ENCODE peak calls at places on chromosomes 6 and 20, in nine cellular contexts. E is upper lobe of right lung; D is effector memory CD4-positive, alpha-beta T cell; P is left lung; Q is esophagus squamous epithelium; I is hepatocyte; W is PC-3; L is iPS DF 6.9; A is ascending aorta. Z is an unnamed sample. For H3K36me3, the result is how much of the 10 kb centered on the place peaks cover.

GRCh38 chr6:47238456-47238995 is 71.2 kb downstream of the TNFRSF21 start:
- DNase-seq in E (no peak), D (no peak), P (no peak), Q (no peak), I (peak), W (no peak), L (no peak), A (no peak), Z (no peak)

GRCh38 chr6:158544428-158544827 is 15.5 kb upstream of the TMEM181 start:
- DNase-seq in E (peak), D (no peak), P (peak), Q (no peak), I (no peak), W (no peak), L (no peak), A (peak), Z (no peak)

GRCh38 chr20:41726727-41727126 is 108.5 kb upstream of the CHD6 start:
- DNase-seq in E (no peak), D (no peak), P (no peak), Q (no peak), I (no peak), W (no peak), L (no peak), A (no peak), Z (no peak)

GRCh38 chr6:1945235-1945832 is 300.1 kb downstream of the GMDS start:
- DNase-seq in E (no peak), D (no peak), P (no peak), Q (no peak), I (no peak), W (no peak), L (no peak), A (no peak), Z (no peak)

GRCh38 chr20:8305449-8305978 is 173.4 kb downstream of the PLCB1 start:
- DNase-seq in E (peak), D (peak), P (peak), Q (no peak), I (peak), W (peak), L (peak), A (peak), Z (no peak)

GRCh38 chr20:36017034-36017951 is 48.9 kb downstream of the CNBD2 start:
- DNase-seq in E (peak), D (no peak), P (no peak), Q (no peak), I (peak), W (peak), L (no peak), A (peak), Z (no peak)

GRCh38 chr6:168345896-168346754 is 26.5 kb upstream of the DACT2 start:
- DNase-seq in E (no peak), D (no peak), P (peak), Q (no peak), I (no peak), W (no peak), L (no peak), A (no peak), Z (no peak)

GRCh38 chr20:31446084-31446819 is 5.8 kb downstream of the DEFB123 start:
- DNase-seq in E (no peak), D (no peak), P (no peak), Q (no peak), I (no peak), W (no peak), L (no peak), A (no peak), Z (no peak)

GRCh38 chr6:136923116-136923953 is 1.2 kb downstream of the SLC35D3 start:
- DNase-seq in E (no peak), D (no peak), P (no peak), Q (no peak), I (peak), W (no peak), L (no peak), A (no peak), Z (no peak)

GRCh38 chr6:16294371-16294770 is 56.0 kb downstream of the GMPR start:
- DNase-seq in E (no peak), D (no peak), P (no peak), Q (no peak), I (no peak), W (no peak), L (no peak), A (peak), Z (no peak)

GRCh38 chr6:110944681-110945151 is 13.8 kb upstream of the GTF3C6 start:
- DNase-seq in E (no peak), D (no peak), P (no peak), Q (no peak), I (no peak), W (peak), L (no peak), A (no peak), Z (no peak)

GRCh38 chr6:23754197-23754596 is 371.8 kb upstream of the NRSN1 start:
- DNase-seq in E (no peak), D (no peak), P (no peak), Q (no peak), I (no peak), W (peak), L (no peak), A (no peak), Z (no peak)

GRCh38 chr6:101224751-101225150 is 168.8 kb upstream of the GRIK2 start:
- DNase-seq in E (no peak), D (no peak), P (no peak), Q (no peak), I (no peak), W (no peak), L (no peak), A (no peak), Z (no peak)

GRCh38 chr6:142633317-142633716 is 311.7 kb downstream of the HIVEP2 start:
- DNase-seq in E (no peak), D (no peak), P (no peak), Q (no peak), I (no peak), W (no peak), L (no peak), A (no peak), Z (no peak)

GRCh38 chr6:2733736-2734480 is 16.8 kb downstream of the MYLK4 start:
- DNase-seq in E (no peak), D (no peak), P (no peak), Q (no peak), I (no peak), W (no peak), L (no peak), A (no peak), Z (no peak)

GRCh38 chr6:103017878-103018277 is 1624.4 kb downstream of the GRIK2 start:
- DNase-seq in E (no peak), D (no peak), P (peak), Q (no peak), I (no peak), W (no peak), L (no peak), A (no peak), Z (no peak)

GRCh38 chr6:96702626-96703025 is 134.7 kb downstream of the GPR63 start:
- DNase-seq in E (no peak), D (no peak), P (no peak), Q (no peak), I (no peak), W (no peak), L (no peak), A (no peak), Z (no peak)

GRCh38 chr6:43763133-43763797 is 6.7 kb upstream of the VEGFA start:
- DNase-seq in E (peak), D (no peak), P (no peak), Q (no peak), I (no peak), W (no peak), L (no peak), A (no peak), Z (no peak)

GRCh38 chr6:124535746-124536145 is 426.5 kb upstream of the RNF217 start:
- DNase-seq in E (no peak), D (no peak), P (no peak), Q (no peak), I (no peak), W (peak), L (no peak), A (no peak), Z (no peak)

GRCh38 chr6:154882107-154882506 is 113.0 kb upstream of the TIAM2 start:
- DNase-seq in E (no peak), D (no peak), P (no peak), Q (no peak), I (no peak), W (peak), L (no peak), A (no peak), Z (no peak)

GRCh38 chr20:38665886-38666285 is 58.4 kb upstream of the SLC32A1 start:
- DNase-seq in E (no peak), D (no peak), P (no peak), Q (no peak), I (no peak), W (no peak), L (no peak), A (no peak), Z (no peak)
- H3K27ac ChIP-seq in E (no peak), D (no peak), P (no peak), Q (no peak), I (peak), W (no peak), L (no peak), A (no peak), Z (no peak)

GRCh38 chr6:53518862-53519261 is 26.0 kb downstream of the GCLC start:
- DNase-seq in E (no peak), D (no peak), P (no peak), Q (no peak), I (no peak), W (no peak), L (no peak), A (no peak), Z (no peak)

GRCh38 chr6:53524455-53524815 is 20.5 kb downstream of the GCLC start:
- DNase-seq in E (no peak), D (no peak), P (no peak), Q (no peak), I (peak), W (peak), L (no peak), A (no peak), Z (no peak)

GRCh38 chr6:53517021-53517420 is 27.9 kb downstream of the GCLC start:
- DNase-seq in E (no peak), D (no peak), P (no peak), Q (no peak), I (no peak), W (peak), L (no peak), A (no peak), Z (no peak)

GRCh38 chr6:53523511-53524454 is 21.1 kb downstream of the GCLC start:
- DNase-seq in E (no peak), D (no peak), P (no peak), Q (no peak), I (no peak), W (no peak), L (no peak), A (no peak), Z (no peak)

DNA sequence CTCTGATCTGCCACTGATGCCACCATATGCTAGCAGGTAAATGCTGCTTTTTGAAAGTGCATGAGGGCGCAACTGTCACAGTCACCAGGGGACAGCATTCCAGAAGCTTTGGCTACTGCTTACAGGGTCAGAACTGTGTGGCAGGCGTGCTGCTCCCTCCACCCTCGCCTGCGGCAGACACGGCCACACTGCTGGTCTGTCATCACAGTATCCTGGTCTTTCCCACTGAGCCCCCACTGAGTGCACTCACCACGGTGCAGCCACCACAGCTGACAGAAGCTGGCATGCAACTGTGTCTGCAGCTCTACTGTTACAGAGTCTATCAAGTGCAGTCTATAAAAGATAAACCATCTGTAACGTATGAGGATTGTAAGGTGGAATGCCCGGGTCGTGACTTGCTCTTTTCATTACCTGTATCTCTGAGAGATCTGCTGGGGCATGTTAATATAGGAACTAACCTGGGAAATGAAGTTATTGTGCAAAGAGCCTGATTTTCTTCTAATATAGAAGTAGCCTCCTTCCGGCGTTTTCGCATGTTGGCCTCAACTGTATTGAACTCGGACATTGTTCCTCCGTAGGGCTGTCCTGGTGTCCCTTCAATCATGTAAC is 24.5 kb downstream of the GCLC start:
- DNase-seq in E (no peak), D (no peak), P (no peak), Q (no peak), I (no peak), W (no peak), L (no peak), A (no peak), Z (no peak)
- H3K36me3 ChIP-seq in E (under half), D (under half), P (under half), Q (half or more), I (under half), W (under half), L (under half), A (under half), Z (under half)

GRCh38 chr6:138487122-138487604 is 12.1 kb downstream of the NHSL1 start:
- DNase-seq in E (no peak), D (no peak), P (no peak), Q (no peak), I (peak), W (no peak), L (no peak), A (no peak), Z (no peak)
- H3K27ac ChIP-seq in E (no peak), D (no peak), P (no peak), Q (no peak), I (peak), W (no peak), L (no peak), A (no peak), Z (no peak)

DNA sequence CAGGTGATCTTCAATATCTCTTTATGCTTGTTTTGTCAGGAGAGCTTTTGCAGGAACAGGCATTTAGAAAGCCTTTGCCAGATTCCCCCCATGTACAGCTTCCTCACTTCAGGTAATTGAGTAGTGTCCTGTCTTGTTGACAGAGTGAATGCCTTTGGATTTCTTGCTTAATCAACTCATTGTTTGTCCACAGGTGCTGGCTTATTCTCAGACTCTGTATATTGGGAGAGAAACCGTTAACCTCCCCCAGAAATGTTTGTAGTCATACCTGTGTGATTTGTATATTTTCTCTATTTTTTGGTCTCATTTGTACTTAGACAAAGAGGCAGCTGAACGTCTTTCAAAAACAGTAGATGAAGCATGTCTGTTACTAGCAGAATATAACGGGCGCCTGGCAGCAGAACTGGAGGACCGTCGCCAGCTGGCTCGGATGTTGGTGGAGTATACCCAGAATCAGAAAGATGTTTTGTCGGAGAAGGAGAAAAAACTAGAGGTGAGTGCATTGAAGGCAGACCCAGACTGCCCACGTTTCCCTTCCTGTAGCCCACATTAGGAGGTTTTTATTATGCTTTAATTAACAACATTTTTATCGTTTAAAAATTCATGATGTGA is 32.3 kb downstream of the RPRD1B start:
- DNase-seq in E (no peak), D (no peak), P (no peak), Q (no peak), I (no peak), W (no peak), L (no peak), A (no peak), Z (no peak)
- H3K36me3 ChIP-seq in E (half or more), D (half or more), P (under half), Q (half or more), I (under half), W (half or more), L (under half), A (half or more), Z (under half)

GRCh38 chr20:3813758-3814581 is 6.4 kb upstream of the AP5S1 start:
- DNase-seq in E (no peak), D (peak), P (no peak), Q (no peak), I (no peak), W (no peak), L (no peak), A (no peak), Z (no peak)
- H3K27ac ChIP-seq in E (no peak), D (peak), P (peak), Q (no peak), I (peak), W (peak), L (no peak), A (peak), Z (peak)

GRCh38 chr6:151088599-151088935 is 151.2 kb upstream of the AKAP12 start:
- DNase-seq in E (no peak), D (no peak), P (no peak), Q (no peak), I (no peak), W (no peak), L (no peak), A (no peak), Z (no peak)
- H3K36me3 ChIP-seq in E (under half), D (under half), P (under half), Q (under half), I (under half), W (under half), L (under half), A (under half), Z (under half)

DNA sequence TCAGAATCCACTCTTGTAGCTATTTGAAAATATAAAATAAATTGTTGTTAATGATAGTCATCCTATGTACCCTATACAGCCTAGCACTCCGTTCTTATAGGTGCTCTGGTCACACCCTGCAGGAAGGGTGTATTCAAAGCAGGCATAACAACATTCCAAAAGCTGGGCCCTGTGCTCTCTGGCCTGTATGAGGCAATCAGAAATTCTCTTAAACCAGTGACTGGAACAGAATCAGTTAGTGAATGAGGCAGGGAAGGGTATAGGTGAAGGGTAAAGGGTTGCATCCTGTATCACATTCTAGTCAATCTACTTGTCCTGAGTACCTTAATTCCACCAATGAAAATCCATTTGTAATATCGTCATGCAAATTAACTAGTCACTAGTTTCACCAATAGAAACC is 154.5 kb upstream of the ZNF217 start:
- DNase-seq in E (no peak), D (no peak), P (no peak), Q (no peak), I (no peak), W (peak), L (no peak), A (no peak), Z (no peak)
- H3K27ac ChIP-seq in E (no peak), D (no peak), P (no peak), Q (peak), I (peak), W (peak), L (no peak), A (no peak), Z (no peak)